ENCODE peak calls at places on chromosomes 11 and 22, in five cellular contexts. One of them, this sample, is unnamed.
A peak's percentile ranks its signal among the peaks of the same experiment; 100 is the strongest.

GRCh38 chr11:61800331-61801281 is 7.9 kb downstream of the FEN1 start:
- DNase-seq in CD8-positive, alpha-beta T cell: no peak
- DNase-seq in body of pancreas: no peak
- DNase-seq in sigmoid colon: no peak
- DNase-seq in A549: no peak
- DNase-seq in this sample: no peak

GRCh38 chr11:117170210-117170609 is 8.3 kb upstream of the SIDT2 start:
- DNase-seq in A549: no peak
- DNase-seq in CD8-positive, alpha-beta T cell: no peak
- DNase-seq in body of pancreas: no peak
- DNase-seq in sigmoid colon: no peak
- DNase-seq in this sample: no peak

GRCh38 chr11:45233121-45233803 is 52.9 kb downstream of the SYT13 start:
- DNase-seq in sigmoid colon: peak; percentile 86
- DNase-seq in A549: peak; percentile 93
- DNase-seq in body of pancreas: peak; percentile 74
- DNase-seq in CD8-positive, alpha-beta T cell: peak; percentile 35
- DNase-seq in this sample: peak; percentile 80

GRCh38 chr22:31080848-31081649 is at the start of gene SMTN:
- DNase-seq in A549: peak; percentile 82
- DNase-seq in body of pancreas: peak; percentile 97
- DNase-seq in sigmoid colon: peak; percentile 97
- DNase-seq in CD8-positive, alpha-beta T cell: peak; percentile 82
- DNase-seq in this sample: peak; percentile 92

GRCh38 chr11:118060081-118060661 is 16.7 kb upstream of the TMPRSS4 start:
- DNase-seq in body of pancreas: peak; percentile 28
- DNase-seq in CD8-positive, alpha-beta T cell: no peak
- DNase-seq in sigmoid colon: peak; percentile 54
- DNase-seq in A549: no peak
- DNase-seq in this sample: no peak

GRCh38 chr11:132032555-132032954 is 662.1 kb downstream of the NTM start:
- DNase-seq in CD8-positive, alpha-beta T cell: no peak
- DNase-seq in sigmoid colon: no peak
- DNase-seq in body of pancreas: no peak
- DNase-seq in A549: no peak
- DNase-seq in this sample: no peak

GRCh38 chr22:19036523-19037273 is 85.5 kb downstream of the DGCR2 start:
- DNase-seq in sigmoid colon: no peak
- DNase-seq in A549: no peak
- DNase-seq in body of pancreas: no peak
- DNase-seq in CD8-positive, alpha-beta T cell: no peak
- DNase-seq in this sample: peak; percentile 39

GRCh38 chr22:22667966-22668880 is 23.8 kb downstream of the GGTLC2 start:
- DNase-seq in CD8-positive, alpha-beta T cell: no peak
- DNase-seq in sigmoid colon: no peak
- DNase-seq in A549: no peak
- DNase-seq in body of pancreas: no peak
- DNase-seq in this sample: no peak

GRCh38 chr11:30143098-30143705 is 87.6 kb upstream of the FSHB start:
- DNase-seq in sigmoid colon: no peak
- DNase-seq in A549: peak; percentile 4
- DNase-seq in body of pancreas: no peak
- DNase-seq in CD8-positive, alpha-beta T cell: no peak
- DNase-seq in this sample: no peak

GRCh38 chr22:31800065-31800464 is 46.2 kb downstream of the DEPDC5 start:
- DNase-seq in A549: no peak
- DNase-seq in CD8-positive, alpha-beta T cell: no peak
- DNase-seq in body of pancreas: no peak
- DNase-seq in sigmoid colon: no peak
- DNase-seq in this sample: peak; percentile 20

GRCh38 chr11:128520206-128520885 is 67.0 kb downstream of the ETS1 start:
- DNase-seq in sigmoid colon: no peak
- DNase-seq in CD8-positive, alpha-beta T cell: no peak
- DNase-seq in A549: no peak
- DNase-seq in body of pancreas: no peak
- DNase-seq in this sample: no peak

GRCh38 chr11:84922212-84922805 is 704.8 kb downstream of the DLG2 start:
- DNase-seq in CD8-positive, alpha-beta T cell: no peak
- DNase-seq in sigmoid colon: no peak
- DNase-seq in A549: no peak
- DNase-seq in body of pancreas: no peak
- DNase-seq in this sample: no peak

GRCh38 chr11:128776434-128777284 is 82.8 kb downstream of the FLI1 start:
- DNase-seq in body of pancreas: peak; percentile 56
- DNase-seq in CD8-positive, alpha-beta T cell: no peak
- DNase-seq in sigmoid colon: no peak
- DNase-seq in A549: peak; percentile 41
- DNase-seq in this sample: no peak

GRCh38 chr11:45333023-45333422 is 46.9 kb upstream of the SYT13 start:
- DNase-seq in body of pancreas: no peak
- DNase-seq in A549: no peak
- DNase-seq in CD8-positive, alpha-beta T cell: no peak
- DNase-seq in sigmoid colon: no peak
- DNase-seq in this sample: peak; percentile 30

GRCh38 chr11:103773537-103773936 is 262.9 kb upstream of the DDI1 start:
- DNase-seq in A549: no peak
- DNase-seq in sigmoid colon: no peak
- DNase-seq in CD8-positive, alpha-beta T cell: no peak
- DNase-seq in body of pancreas: no peak
- DNase-seq in this sample: no peak

GRCh38 chr11:68684385-68685356 is at the start of gene GAL:
- DNase-seq in sigmoid colon: peak; percentile 56
- DNase-seq in body of pancreas: no peak
- DNase-seq in CD8-positive, alpha-beta T cell: no peak
- DNase-seq in A549: no peak
- DNase-seq in this sample: no peak

GRCh38 chr22:23219787-23220484 is 39.6 kb downstream of the BCR start:
- DNase-seq in A549: no peak
- DNase-seq in CD8-positive, alpha-beta T cell: peak; percentile 19
- DNase-seq in sigmoid colon: no peak
- DNase-seq in body of pancreas: no peak
- DNase-seq in this sample: peak; percentile 62

GRCh38 chr11:32154275-32154674 is 63.4 kb downstream of the RCN1 start:
- DNase-seq in sigmoid colon: no peak
- DNase-seq in A549: no peak
- DNase-seq in CD8-positive, alpha-beta T cell: no peak
- DNase-seq in body of pancreas: no peak
- DNase-seq in this sample: no peak

GRCh38 chr22:49815641-49816071 is 12.0 kb downstream of the BRD1 start:
- DNase-seq in A549: no peak
- DNase-seq in body of pancreas: peak; percentile 46
- DNase-seq in sigmoid colon: no peak
- DNase-seq in CD8-positive, alpha-beta T cell: no peak
- DNase-seq in this sample: no peak

GRCh38 chr11:269146-269890 is 8.9 kb upstream of the NLRP6 start:
- DNase-seq in A549: no peak
- DNase-seq in CD8-positive, alpha-beta T cell: no peak
- DNase-seq in sigmoid colon: no peak
- DNase-seq in body of pancreas: no peak
- DNase-seq in this sample: no peak

GRCh38 chr11:35257287-35257686 is 118.3 kb downstream of the CD44 start:
- DNase-seq in A549: no peak
- DNase-seq in body of pancreas: no peak
- DNase-seq in CD8-positive, alpha-beta T cell: no peak
- DNase-seq in sigmoid colon: no peak
- DNase-seq in this sample: no peak

GRCh38 chr11:71843858-71844257 is 10.9 kb downstream of the DEFB108B start:
- DNase-seq in CD8-positive, alpha-beta T cell: no peak
- DNase-seq in sigmoid colon: no peak
- DNase-seq in A549: no peak
- DNase-seq in body of pancreas: no peak
- DNase-seq in this sample: no peak

GRCh38 chr22:41929158-41929896 is 2.7 kb upstream of the TNFRSF13C start:
- DNase-seq in A549: no peak
- DNase-seq in body of pancreas: no peak
- DNase-seq in sigmoid colon: no peak
- DNase-seq in CD8-positive, alpha-beta T cell: no peak
- DNase-seq in this sample: no peak

GRCh38 chr11:34525887-34526657 is 12.5 kb upstream of the ELF5 start:
- DNase-seq in CD8-positive, alpha-beta T cell: no peak
- DNase-seq in body of pancreas: no peak
- DNase-seq in A549: no peak
- DNase-seq in sigmoid colon: no peak
- DNase-seq in this sample: no peak

GRCh38 chr11:48044577-48044976 is 64.2 kb downstream of the PTPRJ start:
- DNase-seq in body of pancreas: no peak
- DNase-seq in CD8-positive, alpha-beta T cell: no peak
- DNase-seq in A549: no peak
- DNase-seq in sigmoid colon: no peak
- DNase-seq in this sample: no peak

GRCh38 chr11:48041877-48042698 is 61.7 kb downstream of the PTPRJ start:
- DNase-seq in sigmoid colon: no peak
- DNase-seq in A549: no peak
- DNase-seq in CD8-positive, alpha-beta T cell: no peak
- DNase-seq in body of pancreas: no peak
- DNase-seq in this sample: no peak

GRCh38 chr11:48045536-48045935 is 65.2 kb downstream of the PTPRJ start:
- DNase-seq in sigmoid colon: no peak
- DNase-seq in CD8-positive, alpha-beta T cell: no peak
- DNase-seq in body of pancreas: no peak
- DNase-seq in A549: no peak
- DNase-seq in this sample: no peak

GRCh38 chr11:48043998-48044512 is 63.7 kb downstream of the PTPRJ start:
- DNase-seq in CD8-positive, alpha-beta T cell: no peak
- DNase-seq in A549: no peak
- DNase-seq in body of pancreas: no peak
- DNase-seq in sigmoid colon: no peak
- DNase-seq in this sample: no peak

GRCh38 chr11:48043111-48043997 is 63.0 kb downstream of the PTPRJ start:
- DNase-seq in sigmoid colon: no peak
- DNase-seq in A549: no peak
- DNase-seq in CD8-positive, alpha-beta T cell: no peak
- DNase-seq in body of pancreas: no peak
- DNase-seq in this sample: no peak
- H3K4me1 ChIP-seq in sigmoid colon: no peaks in the 10 kb centered on the region
- H3K4me1 ChIP-seq in A549: peaks cover 42% of the 10 kb centered on the region
- H3K4me1 ChIP-seq in CD8-positive, alpha-beta T cell: peaks cover 17% of the 10 kb centered on the region
- H3K4me1 ChIP-seq in body of pancreas: peaks cover 15% of the 10 kb centered on the region
- H3K4me1 ChIP-seq in this sample: peaks cover 15% of the 10 kb centered on the region

GRCh38 chr11:104912102-104912501 is 13.8 kb upstream of the CASP12 start:
- DNase-seq in CD8-positive, alpha-beta T cell: no peak
- DNase-seq in body of pancreas: no peak
- DNase-seq in A549: no peak
- DNase-seq in sigmoid colon: no peak
- DNase-seq in this sample: no peak

GRCh38 chr11:104917259-104918112 is 19.2 kb upstream of the CASP12 start:
- DNase-seq in CD8-positive, alpha-beta T cell: no peak
- DNase-seq in A549: no peak
- DNase-seq in body of pancreas: no peak
- DNase-seq in sigmoid colon: no peak
- DNase-seq in this sample: no peak

GRCh38 chr11:104918113-104918824 is 20.0 kb upstream of the CASP12 start:
- DNase-seq in sigmoid colon: no peak
- DNase-seq in body of pancreas: no peak
- DNase-seq in CD8-positive, alpha-beta T cell: no peak
- DNase-seq in A549: no peak
- DNase-seq in this sample: no peak

DNA sequence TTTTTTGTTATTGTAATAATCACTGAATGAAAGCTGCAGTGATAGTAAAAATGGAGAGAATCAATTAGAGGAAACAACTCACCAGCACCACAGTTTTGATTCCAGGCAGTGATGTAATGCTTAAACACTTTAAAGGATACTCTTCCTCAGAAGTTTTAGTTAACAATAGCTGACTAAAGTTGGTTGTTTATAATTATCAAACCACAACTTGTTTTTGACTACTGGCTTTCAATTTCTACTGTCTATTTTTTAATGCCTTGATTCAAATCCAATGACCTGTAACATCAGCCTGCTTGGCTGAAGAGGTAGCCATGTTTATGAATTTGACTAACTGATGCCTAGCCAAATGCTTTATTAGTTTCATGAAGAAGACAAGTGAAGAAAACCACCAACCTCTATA is 18.2 kb upstream of the CASP12 start:
- DNase-seq in body of pancreas: no peak
- DNase-seq in sigmoid colon: no peak
- DNase-seq in A549: no peak
- DNase-seq in CD8-positive, alpha-beta T cell: no peak
- DNase-seq in this sample: peak; percentile 8
- H3K4me3 ChIP-seq in body of pancreas: no peak overlapping the region
- H3K4me3 ChIP-seq in sigmoid colon: no peak overlapping the region
- H3K4me3 ChIP-seq in A549: no peak overlapping the region
- H3K4me3 ChIP-seq in CD8-positive, alpha-beta T cell: no peak overlapping the region
- H3K4me3 ChIP-seq in this sample: no peak overlapping the region

DNA sequence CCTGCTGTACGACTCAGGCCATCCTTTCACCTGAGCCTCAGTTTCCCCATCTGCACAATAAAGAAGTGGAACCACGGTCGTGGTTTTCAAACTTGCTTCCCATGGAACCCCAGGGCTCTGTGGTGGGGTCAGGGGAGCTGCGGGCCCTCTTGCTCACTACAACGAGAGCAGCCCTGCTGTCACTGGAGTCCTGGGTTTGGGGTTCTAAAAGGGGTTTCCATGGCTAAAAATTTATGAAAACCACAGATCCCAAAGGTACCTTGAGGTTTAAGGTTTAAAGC is 45.4 kb upstream of the CARS1 start:
- DNase-seq in CD8-positive, alpha-beta T cell: no peak
- DNase-seq in body of pancreas: no peak
- DNase-seq in sigmoid colon: peak; percentile 40
- DNase-seq in A549: no peak
- DNase-seq in this sample: peak; percentile 39
- H3K27ac ChIP-seq in CD8-positive, alpha-beta T cell: no peak overlapping the region
- H3K27ac ChIP-seq in body of pancreas: no peak overlapping the region
- H3K27ac ChIP-seq in sigmoid colon: no peak overlapping the region
- H3K27ac ChIP-seq in A549: no peak overlapping the region
- H3K27ac ChIP-seq in this sample: no peak overlapping the region

GRCh38 chr22:20464096-20464614 is 26.5 kb upstream of the SCARF2 start:
- DNase-seq in A549: no peak
- DNase-seq in body of pancreas: no peak
- DNase-seq in CD8-positive, alpha-beta T cell: peak; percentile 52
- DNase-seq in sigmoid colon: no peak
- DNase-seq in this sample: no peak

GRCh38 chr22:20464912-20465758 is 27.5 kb upstream of the SCARF2 start:
- DNase-seq in CD8-positive, alpha-beta T cell: no peak
- DNase-seq in A549: no peak
- DNase-seq in sigmoid colon: no peak
- DNase-seq in body of pancreas: no peak
- DNase-seq in this sample: no peak

GRCh38 chr22:20469110-20469855 is 26.3 kb downstream of the KLHL22 start:
- DNase-seq in CD8-positive, alpha-beta T cell: no peak
- DNase-seq in A549: no peak
- DNase-seq in sigmoid colon: no peak
- DNase-seq in body of pancreas: no peak
- DNase-seq in this sample: no peak

GRCh38 chr22:20465759-20466077 is 28.1 kb upstream of the SCARF2 start:
- DNase-seq in sigmoid colon: no peak
- DNase-seq in A549: no peak
- DNase-seq in body of pancreas: no peak
- DNase-seq in CD8-positive, alpha-beta T cell: no peak
- DNase-seq in this sample: no peak

GRCh38 chr22:20466659-20467379 is 28.8 kb downstream of the KLHL22 start:
- DNase-seq in CD8-positive, alpha-beta T cell: no peak
- DNase-seq in A549: no peak
- DNase-seq in body of pancreas: no peak
- DNase-seq in sigmoid colon: no peak
- DNase-seq in this sample: no peak
- H3K4me1 ChIP-seq in CD8-positive, alpha-beta T cell: peaks cover 62% of the 10 kb centered on the region
- H3K4me1 ChIP-seq in A549: no peaks in the 10 kb centered on the region
- H3K4me1 ChIP-seq in body of pancreas: peaks cover 12% of the 10 kb centered on the region
- H3K4me1 ChIP-seq in sigmoid colon: no peaks in the 10 kb centered on the region
- H3K4me1 ChIP-seq in this sample: no peaks in the 10 kb centered on the region

This sample was measured in SJSA1.